ENCODE peak calls at places on chromosome 17, in five cellular contexts. H is ovary, A is glutamatergic neuron, X is foreskin fibroblast, F is GM20000. R is an unnamed sample.

GRCh38 chr17:37465058-37465616 is 24.6 kb upstream of the DUSP14 start:
- DNase-seq in A (no peak), H (no peak), F (no peak), X (peak), R (no peak)

GRCh38 chr17:73569758-73570319 is 74.4 kb downstream of the SDK2 start:
- DNase-seq in A (no peak), X (no peak), H (no peak), F (no peak), R (no peak)

GRCh38 chr17:13542612-13543011 is 59.1 kb downstream of the HS3ST3A1 start:
- DNase-seq in H (no peak), A (no peak), F (no peak), X (no peak), R (no peak)

GRCh38 chr17:43601280-43602050 is 55.3 kb upstream of the ETV4 start:
- DNase-seq in F (no peak), A (no peak), X (peak), H (no peak), R (no peak)

GRCh38 chr17:48002208-48002919 is 31.5 kb downstream of the CDK5RAP3 start:
- DNase-seq in A (no peak), H (no peak), X (peak), F (peak), R (peak)

GRCh38 chr17:77425791-77426641 is 285.2 kb downstream of the SEC14L1 start:
- DNase-seq in X (peak), F (no peak), A (no peak), H (peak), R (no peak)

GRCh38 chr17:40501499-40501911 is at the start of gene TNS4:
- DNase-seq in H (no peak), A (no peak), F (no peak), X (no peak), R (no peak)

GRCh38 chr17:44004761-44005526 is 522 bp downstream of the NAGS start:
- DNase-seq in X (peak), F (no peak), H (peak), A (peak), R (no peak)

GRCh38 chr17:38586788-38587187 is 19.0 kb downstream of the SRCIN1 start:
- DNase-seq in H (no peak), F (no peak), A (no peak), X (no peak), R (no peak)

GRCh38 chr17:7842380-7842949 is 8.4 kb downstream of the KDM6B start:
- DNase-seq in X (peak), A (no peak), F (peak), H (peak), R (peak)

GRCh38 chr17:36532435-36532975 is 2.2 kb downstream of the MYO19 start:
- DNase-seq in A (no peak), F (no peak), X (no peak), H (no peak), R (no peak)

GRCh38 chr17:79620207-79621038 is 9.6 kb upstream of the RBFOX3 start:
- DNase-seq in F (no peak), A (no peak), X (no peak), H (peak), R (no peak)

GRCh38 chr17:2042355-2042929 is 620 bp downstream of the OVCA2 start:
- DNase-seq in A (peak), H (peak), X (peak), F (no peak), R (no peak)

GRCh38 chr17:36721560-36722120 is 120.3 kb downstream of the MRM1 start:
- DNase-seq in F (peak), H (no peak), X (no peak), A (no peak), R (no peak)

GRCh38 chr17:46785696-46786095 is 32.8 kb downstream of the WNT3 start:
- DNase-seq in A (no peak), X (no peak), H (no peak), F (no peak), R (no peak)

GRCh38 chr17:60863892-60864673 is 186.4 kb downstream of the BCAS3 start:
- DNase-seq in F (peak), X (peak), H (no peak), A (no peak), R (no peak)

GRCh38 chr17:43515641-43516040 is 30.5 kb downstream of the ETV4 start:
- DNase-seq in F (no peak), H (no peak), A (no peak), X (no peak), R (no peak)

GRCh38 chr17:78724544-78724943 is 57.5 kb downstream of the CYTH1 start:
- DNase-seq in X (peak), A (no peak), H (no peak), F (no peak), R (no peak)

GRCh38 chr17:49834118-49834743 is 13.6 kb downstream of the TAC4 start:
- DNase-seq in X (no peak), A (no peak), F (no peak), H (no peak), R (no peak)

GRCh38 chr17:8072339-8072726 is 15.2 kb downstream of the ALOX12B start:
- DNase-seq in X (no peak), H (no peak), F (no peak), A (no peak), R (no peak)

GRCh38 chr17:35731932-35732805 is 730 bp downstream of the RASL10B start:
- DNase-seq in F (peak), X (peak), A (no peak), H (no peak), R (peak)

GRCh38 chr17:29723283-29724047 is 100.8 kb upstream of the CORO6 start:
- DNase-seq in X (no peak), F (peak), H (no peak), A (no peak), R (peak)

GRCh38 chr17:8445536-8445935 is 9.9 kb downstream of the NDEL1 start:
- DNase-seq in H (no peak), X (no peak), A (no peak), F (no peak), R (no peak)

GRCh38 chr17:43530303-43531081 is 15.6 kb downstream of the ETV4 start:
- DNase-seq in H (peak), F (no peak), X (peak), A (peak), R (no peak)

GRCh38 chr17:47218896-47219430 is 9.8 kb downstream of the MYL4 start:
- DNase-seq in F (no peak), X (no peak), A (no peak), H (no peak), R (no peak)

GRCh38 chr17:7017827-7018200 is 5.0 kb upstream of the BCL6B start:
- DNase-seq in F (no peak), A (no peak), X (no peak), H (peak), R (no peak)

GRCh38 chr17:65783845-65784334 is 222.4 kb upstream of the AXIN2 start:
- DNase-seq in F (no peak), H (peak), X (peak), A (no peak), R (no peak)

GRCh38 chr17:82583720-82584234 is 64.2 kb downstream of the FOXK2 start:
- DNase-seq in X (no peak), A (no peak), H (no peak), F (no peak), R (no peak)

GRCh38 chr17:73358668-73359067 is 46.9 kb upstream of the CDC42EP4 start:
- DNase-seq in A (no peak), F (no peak), X (no peak), H (no peak), R (no peak)

GRCh38 chr17:47956818-47957590 is 679 bp downstream of the PRR15L start:
- DNase-seq in X (no peak), A (no peak), H (no peak), F (no peak), R (no peak)

GRCh38 chr17:47275245-47275984 is 21.8 kb downstream of the ITGB3 start:
- DNase-seq in X (peak), F (no peak), A (peak), H (peak), R (no peak)

GRCh38 chr17:52537368-52537767 is 378.9 kb upstream of the CA10 start:
- DNase-seq in X (no peak), H (no peak), A (no peak), F (no peak), R (no peak)

GRCh38 chr17:80005360-80006338 is 30.0 kb downstream of the TBC1D16 start:
- DNase-seq in F (peak), X (peak), A (peak), H (no peak), R (peak)

GRCh38 chr17:64008346-64008745 is 10.2 kb downstream of the PRR29 start:
- DNase-seq in F (no peak), X (no peak), A (no peak), H (no peak), R (no peak)

GRCh38 chr17:75783069-75783783 is 1.4 kb upstream of the UNK start:
- DNase-seq in F (peak), A (no peak), H (no peak), X (peak), R (peak)

GRCh38 chr17:75785016-75785769 is 587 bp downstream of the UNK start:
- DNase-seq in X (peak), H (peak), F (peak), A (peak), R (peak)

GRCh38 chr17:75784473-75785015 is at the start of gene UNK:
- DNase-seq in H (peak), F (peak), A (peak), X (peak), R (peak)

GRCh38 chr17:75785770-75786538 is 1.3 kb downstream of the UNK start:
- DNase-seq in H (no peak), F (no peak), X (peak), A (no peak), R (no peak)

GRCh38 chr17:75783803-75784472 is 668 bp upstream of the UNK start:
- DNase-seq in H (peak), X (no peak), A (no peak), F (no peak), R (no peak)
- TF ChIP-seq CTCF in H (peak), X (no peak), A (no peak), F (no peak), R (no peak)

DNA sequence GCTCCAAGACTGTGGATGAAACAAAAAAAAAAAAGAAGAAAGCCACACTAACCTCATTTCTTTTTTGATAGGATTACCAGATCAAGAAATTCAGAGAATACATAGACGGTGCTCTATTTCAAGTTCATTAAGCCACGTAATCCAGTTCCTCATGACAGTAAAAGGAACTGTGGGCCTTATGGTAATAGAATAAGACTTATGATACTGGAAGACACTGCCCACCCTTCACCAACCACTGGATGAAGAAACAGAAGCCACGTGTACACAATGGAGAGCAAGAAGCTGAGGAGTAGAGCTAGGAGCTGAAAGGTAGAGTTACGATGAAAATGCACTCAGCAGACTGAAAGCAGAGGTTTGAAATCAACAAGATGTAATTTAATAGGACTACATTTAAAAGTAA is 11.2 kb downstream of the NCBP3 start:
- DNase-seq in F (no peak), X (no peak), H (no peak), A (no peak), R (no peak)
- TF ChIP-seq CTCF in F (no peak), X (no peak), H (no peak), A (no peak), R (no peak)

DNA sequence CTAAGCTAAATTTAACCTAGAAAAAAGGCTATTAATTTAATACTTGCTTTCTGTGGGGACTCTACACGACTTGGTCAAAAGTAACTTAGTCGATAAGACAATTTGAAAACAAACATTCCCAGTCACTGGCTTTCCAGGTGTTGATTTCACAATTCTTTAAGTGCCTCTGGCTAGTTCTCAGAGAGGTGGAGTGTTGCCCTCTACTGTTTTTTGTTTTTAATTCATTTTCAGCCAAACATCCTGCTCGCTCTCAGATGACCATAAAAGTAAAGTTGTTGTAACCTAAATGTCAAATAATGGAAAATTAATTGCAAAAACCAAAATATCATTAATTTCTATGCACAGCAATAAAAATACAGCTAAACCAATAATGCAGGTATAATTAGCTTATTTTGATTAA is 107.1 kb downstream of the MYO1D start:
- DNase-seq in X (no peak), H (no peak), A (no peak), F (no peak), R (no peak)
- TF ChIP-seq CTCF in X (no peak), H (no peak), A (no peak), F (no peak), R (peak)

GRCh38 chr17:74987909-74988711 is 678 bp downstream of the CDR2L start:
- DNase-seq in A (peak), F (no peak), H (peak), X (peak), R (no peak)
- TF ChIP-seq CTCF in A (no peak), F (no peak), H (peak), X (peak), R (no peak)

GRCh38 chr17:67211742-67212141 is 33.3 kb downstream of the HELZ start:
- DNase-seq in H (no peak), X (peak), F (no peak), A (no peak), R (no peak)
- TF ChIP-seq CTCF in H (no peak), X (no peak), F (no peak), A (no peak), R (no peak)

DNA sequence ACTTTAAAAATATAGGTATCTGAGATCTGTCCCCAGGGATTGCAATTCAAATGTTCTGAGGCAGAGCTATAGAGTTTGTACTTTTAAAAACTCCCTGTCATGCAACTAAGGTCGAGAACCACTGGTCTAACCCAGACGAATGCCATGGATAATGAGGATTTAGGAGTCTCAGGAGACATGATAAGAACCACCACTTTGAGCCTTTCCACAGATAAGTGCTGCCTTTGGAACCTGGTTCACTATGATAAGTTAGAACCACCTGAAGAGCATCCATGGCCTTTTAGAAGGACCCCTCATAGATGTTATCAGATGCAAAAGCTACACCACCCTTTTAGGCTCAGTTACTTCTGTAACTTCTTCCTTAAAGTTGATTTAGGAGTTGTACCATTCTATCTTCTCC is 350.6 kb upstream of the CCL2 start:
- DNase-seq in F (no peak), X (no peak), H (no peak), A (no peak), R (no peak)
- TF ChIP-seq CTCF in F (no peak), X (no peak), H (no peak), A (no peak), R (no peak)

GRCh38 chr17:18378205-18378505 is 577 bp downstream of the EVPLL start:
- DNase-seq in A (no peak), X (no peak), F (no peak), H (no peak), R (no peak)

GRCh38 chr17:18380471-18381157 is 3.0 kb downstream of the EVPLL start:
- DNase-seq in X (no peak), H (no peak), A (no peak), F (no peak), R (no peak)

GRCh38 chr17:18374216-18374615 is 3.4 kb upstream of the EVPLL start:
- DNase-seq in F (no peak), A (no peak), H (no peak), X (no peak), R (no peak)

GRCh38 chr17:18379246-18380146 is 1.9 kb downstream of the EVPLL start:
- DNase-seq in X (no peak), H (no peak), F (no peak), A (no peak), R (no peak)

GRCh38 chr17:18377437-18378204 is at the start of gene EVPLL:
- DNase-seq in F (no peak), H (no peak), A (peak), X (no peak), R (no peak)
- TF ChIP-seq CTCF in F (no peak), H (no peak), A (no peak), X (no peak), R (no peak)

DNA sequence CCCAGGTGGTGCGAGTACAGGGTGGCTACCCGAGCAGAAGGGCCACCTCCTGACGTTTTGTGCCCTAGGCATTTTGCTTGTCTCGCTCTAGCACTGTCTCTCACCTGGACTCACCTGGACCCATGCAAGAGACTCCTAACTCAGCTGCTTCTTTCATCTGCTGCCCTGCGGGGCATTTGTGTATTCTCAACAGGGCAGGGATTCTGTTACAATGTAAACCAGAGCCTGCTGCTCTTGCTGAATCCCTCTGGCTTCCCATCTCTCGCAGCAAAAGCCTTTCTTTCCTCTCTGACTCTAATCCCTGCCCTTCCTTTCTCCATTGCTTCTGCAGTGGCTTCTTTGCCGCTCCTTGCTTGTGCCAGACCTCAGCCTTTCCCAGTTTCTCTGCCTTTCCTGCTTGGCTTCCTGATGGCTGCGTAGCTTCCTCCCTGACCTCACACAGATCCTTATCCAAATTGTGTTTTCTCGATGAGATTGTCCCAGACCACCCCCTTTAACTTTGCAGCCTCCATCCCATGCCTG is 10.2 kb downstream of the ARSG start:
- DNase-seq in X (no peak), H (no peak), F (no peak), A (no peak), R (no peak)
- TF ChIP-seq CTCF in X (no peak), H (no peak), F (no peak), A (no peak), R (no peak)

DNA sequence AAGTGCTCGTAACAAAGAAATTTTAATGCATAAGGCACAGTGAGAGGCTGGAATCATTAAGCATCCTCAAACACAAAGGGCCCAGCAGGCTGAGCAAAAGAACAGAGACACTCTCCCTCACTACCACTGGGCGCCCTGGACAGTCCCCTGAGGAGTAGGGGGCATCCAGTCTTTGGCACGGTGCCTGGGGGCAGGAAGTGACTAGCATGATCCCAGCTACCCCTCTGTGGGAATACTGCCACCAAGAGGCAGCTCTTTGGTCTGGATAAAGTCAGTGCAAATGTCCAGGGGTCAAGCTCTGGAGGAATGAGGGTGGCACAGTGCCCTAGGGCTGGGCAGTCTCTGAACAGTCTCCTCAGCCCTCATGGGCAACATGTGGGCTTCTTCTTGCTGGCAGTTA is 2.6 kb upstream of the PROCA1 start:
- DNase-seq in A (no peak), X (no peak), F (no peak), H (peak), R (no peak)
- TF ChIP-seq CTCF in A (no peak), X (no peak), F (no peak), H (no peak), R (no peak)

DNA sequence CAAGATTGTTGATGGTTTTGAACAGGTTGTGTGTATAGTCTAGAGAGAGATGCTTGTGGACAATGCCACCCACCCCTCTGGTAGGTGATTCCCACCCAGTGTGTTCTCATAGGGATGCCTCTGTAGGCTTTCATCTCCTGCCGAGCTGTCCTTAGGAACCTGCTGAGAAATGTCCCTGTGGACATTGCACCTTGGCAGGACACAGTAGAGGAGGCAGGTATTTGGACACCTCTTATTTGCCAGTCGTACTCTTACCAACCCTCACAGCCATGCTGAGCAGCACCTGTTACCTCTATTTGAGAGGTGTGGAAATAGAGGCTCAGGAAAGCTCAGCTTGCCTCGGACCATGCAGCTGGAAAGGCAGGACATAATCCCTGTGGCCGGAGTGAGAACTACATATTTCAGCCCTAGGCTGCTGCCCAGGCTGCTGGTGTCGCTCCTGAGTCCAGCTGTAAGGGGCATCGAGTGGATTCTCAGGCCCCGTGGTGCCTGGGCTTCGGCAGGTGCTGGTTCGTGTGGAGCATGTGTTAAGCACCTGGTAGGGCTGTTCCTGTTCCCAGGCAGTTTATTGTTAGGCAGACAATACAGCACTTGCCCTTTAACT is 33.3 kb downstream of the EPN2 start:
- DNase-seq in F (no peak), X (no peak), H (no peak), A (peak), R (no peak)
- TF ChIP-seq CTCF in F (no peak), X (no peak), H (no peak), A (peak), R (no peak)

R was measured in GM10248.